ENCODE peak calls at places on chromosomes 3 and 15, in seven cellular contexts. H, R, P, D, S, G and A are unnamed samples.

GRCh38 chr3:147509444-147509843 is 100.3 kb downstream of the ZIC1 start:
- DNase-seq in H (no peak), R (no peak), P (peak; percentile 5), D (no peak), S (no peak), G (no peak), A (no peak)

GRCh38 chr15:59838900-59839299 is 149.8 kb upstream of the BNIP2 start:
- DNase-seq in H (no peak), R (no peak), P (no peak), D (peak; percentile 11), S (no peak), G (no peak), A (no peak)

GRCh38 chr3:151197981-151198767 is 4.8 kb downstream of the GPR171 start:
- DNase-seq in H (no peak), R (no peak), P (no peak), D (no peak), S (no peak), G (no peak), A (no peak)

GRCh38 chr15:46735115-46735514 is 982.2 kb upstream of the SEMA6D start:
- DNase-seq in H (no peak), R (no peak), P (peak; percentile 86), D (no peak), S (no peak), G (no peak), A (no peak)

GRCh38 chr15:57160823-57161560 is 215.3 kb upstream of the CGNL1 start:
- DNase-seq in H (no peak), R (no peak), P (no peak), D (no peak), S (no peak), G (no peak), A (no peak)

GRCh38 chr3:12870942-12871341 is 29.6 kb upstream of the RPL32 start:
- DNase-seq in H (no peak), R (no peak), P (peak; percentile 64), D (no peak), S (no peak), G (no peak), A (no peak)

GRCh38 chr3:188584958-188585689 is 431.2 kb downstream of the LPP start:
- DNase-seq in H (no peak), R (no peak), P (no peak), D (no peak), S (no peak), G (peak; percentile 78), A (peak; percentile 31)

GRCh38 chr15:39747326-39747725 is 35.3 kb downstream of the FSIP1 start:
- DNase-seq in H (no peak), R (no peak), P (no peak), D (no peak), S (no peak), G (peak; percentile 60), A (no peak)